ENCODE peak calls at places on chromosomes 11 and 22, in six cellular contexts. R is astrocyte of the cerebellum, M is A549, V is EH, C is ureter, E is K562. L is an unnamed sample.

GRCh38 chr22:28297504-28297903 is 378.4 kb upstream of the PITPNB start:
- DNase-seq in R (no peak), M (no peak), V (no peak), C (no peak), E (no peak), L (no peak)

GRCh38 chr11:15158351-15159015 is 43.8 kb downstream of the INSC start:
- DNase-seq in R (no peak), M (no peak), V (peak), C (no peak), E (no peak), L (peak)

GRCh38 chr11:61776561-61777075 is 15.8 kb downstream of the TMEM258 start:
- DNase-seq in R (no peak), M (peak), V (peak), C (no peak), E (peak), L (peak)

GRCh38 chr22:36453266-36453607 is 28.2 kb downstream of the TXN2 start:
- DNase-seq in R (no peak), M (no peak), V (peak), C (no peak), E (no peak), L (no peak)

GRCh38 chr11:64429970-64430369 is 71.0 kb downstream of the RPS6KA4 start:
- DNase-seq in R (no peak), M (no peak), V (no peak), C (no peak), E (no peak), L (no peak)

GRCh38 chr11:60710482-60710881 is 11.1 kb downstream of the MS4A8 start:
- DNase-seq in R (no peak), M (peak), V (no peak), C (no peak), E (no peak), L (no peak)

GRCh38 chr22:46052801-46053562 is 76.0 kb upstream of the WNT7B start:
- DNase-seq in R (no peak), M (no peak), V (peak), C (no peak), E (no peak), L (no peak)

GRCh38 chr11:63871962-63872832 is 33.3 kb downstream of the MARK2 start:
- DNase-seq in R (peak), M (peak), V (peak), C (peak), E (peak), L (peak)

GRCh38 chr22:43854151-43854785 is 8.0 kb downstream of the SULT4A1 start:
- DNase-seq in R (no peak), M (no peak), V (no peak), C (no peak), E (no peak), L (no peak)

GRCh38 chr11:61526956-61527731 is 18.6 kb downstream of the LRRC10B start:
- DNase-seq in R (no peak), M (no peak), V (no peak), C (no peak), E (no peak), L (no peak)

GRCh38 chr22:31734512-31734911 is 15.4 kb downstream of the PRR14L start:
- DNase-seq in R (peak), M (no peak), V (peak), C (no peak), E (no peak), L (peak)

GRCh38 chr22:27422442-27422841 is 379.1 kb downstream of the MN1 start:
- DNase-seq in R (no peak), M (no peak), V (no peak), C (no peak), E (no peak), L (no peak)

GRCh38 chr11:29019960-29020683 is 911.9 kb downstream of the METTL15 start:
- DNase-seq in R (peak), M (peak), V (peak), C (no peak), E (no peak), L (no peak)

GRCh38 chr11:19723572-19724342 is 11.1 kb downstream of the NAV2 start:
- DNase-seq in R (no peak), M (no peak), V (peak), C (peak), E (no peak), L (no peak)

GRCh38 chr11:83046626-83047172 is 25.0 kb downstream of the RAB30 start:
- DNase-seq in R (no peak), M (no peak), V (peak), C (no peak), E (no peak), L (no peak)

L was measured in H54.